ENCODE peak calls at places on chromosomes 11 and 22, in four cellular contexts. E is HEK293T, R is SW480, F is cardiac fibroblast. P is an unnamed sample.

GRCh38 chr22:32752868-32753520 is 48.5 kb upstream of the TIMP3 start:
- DNase-seq in E (no peak), R (no peak), F (peak), P (no peak)

GRCh38 chr11:124877631-124878496 is 12.6 kb downstream of the ROBO3 start:
- DNase-seq in E (no peak), R (no peak), F (no peak), P (no peak)

GRCh38 chr11:123559418-123559817 is 95.0 kb downstream of the SCN3B start:
- DNase-seq in E (no peak), R (no peak), F (peak), P (no peak)

GRCh38 chr22:27113211-27114030 is 456.0 kb downstream of the MIAT start:
- DNase-seq in E (no peak), R (peak), F (peak), P (no peak)

GRCh38 chr11:34105957-34106504 is 602 bp downstream of the NAT10 start:
- DNase-seq in E (no peak), R (peak), F (peak), P (no peak)

GRCh38 chr11:47002366-47002765 is 65.8 kb downstream of the CSTPP1 start:
- DNase-seq in E (no peak), R (no peak), F (no peak), P (no peak)

GRCh38 chr11:70064011-70064725 is 13.9 kb upstream of the ANO1 start:
- DNase-seq in E (no peak), R (no peak), F (no peak), P (peak)

GRCh38 chr22:20069331-20070042 is 10.6 kb upstream of the DGCR8 start:
- DNase-seq in E (no peak), R (no peak), F (no peak), P (no peak)

GRCh38 chr11:20668410-20668809 is 976 bp upstream of the NELL1 start:
- DNase-seq in E (no peak), R (no peak), F (no peak), P (no peak)

GRCh38 chr11:78651923-78652602 is 77.4 kb upstream of the NARS2 start:
- DNase-seq in E (no peak), R (no peak), F (no peak), P (no peak)

GRCh38 chr22:45612451-45612901 is 59.2 kb upstream of the ATXN10 start:
- DNase-seq in E (no peak), R (no peak), F (peak), P (no peak)

GRCh38 chr11:99513368-99513767 is 492.6 kb downstream of the CNTN5 start:
- DNase-seq in E (no peak), R (no peak), F (no peak), P (no peak)

GRCh38 chr11:132202621-132203020 is 832.2 kb downstream of the NTM start:
- DNase-seq in E (no peak), R (no peak), F (peak), P (no peak)

GRCh38 chr11:94681140-94681539 is 87.0 kb upstream of the AMOTL1 start:
- DNase-seq in E (no peak), R (no peak), F (no peak), P (no peak)

GRCh38 chr22:39176067-39176621 is 23.7 kb upstream of the CBX7 start:
- DNase-seq in E (no peak), R (peak), F (peak), P (no peak)

GRCh38 chr22:46335201-46336118 is at the start of gene TRMU:
- DNase-seq in E (peak), R (peak), F (peak), P (peak)

GRCh38 chr11:126359431-126360048 is 4.1 kb downstream of the ST3GAL4 start:
- DNase-seq in E (no peak), R (no peak), F (peak), P (no peak)

GRCh38 chr11:33633251-33634003 is 67.2 kb downstream of the C11orf91 start:
- DNase-seq in E (no peak), R (peak), F (peak), P (no peak)

GRCh38 chr22:48756146-48757111 is 1071.2 kb downstream of the BRD1 start:
- DNase-seq in E (no peak), R (no peak), F (no peak), P (no peak)

GRCh38 chr11:46513934-46514342 is 79.9 kb downstream of the AMBRA1 start:
- DNase-seq in E (no peak), R (no peak), F (peak), P (no peak)

P was measured in CD4-positive, alpha-beta T cell.